ENCODE peak calls at places on chromosomes 13 and 19, in four cellular contexts. X is thoracic aorta, S is cardiac fibroblast, Y is BE2C. P is an unnamed sample.

GRCh38 chr13:38661276-38661675 is 25.6 kb upstream of the FREM2 start:
- DNase-seq in X (no peak), S (peak), Y (no peak), P (peak)

GRCh38 chr19:30374791-30375650 is 2.8 kb downstream of the ZNF536 start:
- DNase-seq in X (no peak), S (no peak), Y (peak), P (no peak)

GRCh38 chr13:40158218-40158617 is 502.8 kb downstream of the COG6 start:
- DNase-seq in X (no peak), S (peak), Y (no peak), P (peak)

GRCh38 chr13:67278230-67278629 is 48.1 kb upstream of the PCDH9 start:
- DNase-seq in X (no peak), S (peak), Y (no peak), P (peak)

GRCh38 chr19:35742121-35742724 is at the start of gene IGFLR1:
- DNase-seq in X (no peak), S (no peak), Y (no peak), P (no peak)

GRCh38 chr19:6292006-6292405 is 12.2 kb upstream of the MLLT1 start:
- DNase-seq in X (no peak), S (peak), Y (no peak), P (no peak)

GRCh38 chr13:52835071-52835793 is 13.2 kb downstream of the PCDH8 start:
- DNase-seq in X (no peak), S (no peak), Y (no peak), P (no peak)

GRCh38 chr13:112249644-112250610 is 126.2 kb upstream of the SPACA7 start:
- DNase-seq in X (no peak), S (no peak), Y (no peak), P (no peak)

GRCh38 chr13:109224033-109224432 is 562.4 kb downstream of the IRS2 start:
- DNase-seq in X (no peak), S (no peak), Y (no peak), P (no peak)

GRCh38 chr13:94658926-94659649 is 53.3 kb downstream of the SOX21 start:
- DNase-seq in X (no peak), S (no peak), Y (no peak), P (no peak)

GRCh38 chr13:73110814-73111213 is 52.0 kb downstream of the KLF5 start:
- DNase-seq in X (no peak), S (no peak), Y (no peak), P (no peak)

GRCh38 chr13:21675095-21676007 is 4.5 kb downstream of the FGF9 start:
- DNase-seq in X (no peak), S (no peak), Y (no peak), P (no peak)

GRCh38 chr19:1411255-1412191 is 4.1 kb downstream of the DAZAP1 start:
- DNase-seq in X (peak), S (peak), Y (peak), P (peak)

GRCh38 chr13:37716395-37716794 is 117.8 kb upstream of the POSTN start:
- DNase-seq in X (no peak), S (peak), Y (no peak), P (peak)

GRCh38 chr13:33279898-33280549 is 5.5 kb downstream of the STARD13 start:
- DNase-seq in X (no peak), S (peak), Y (no peak), P (peak)

GRCh38 chr19:1478934-1479707 is at the start of gene C19orf25:
- DNase-seq in X (peak), S (peak), Y (peak), P (peak)

GRCh38 chr13:49814551-49815270 is 22.2 kb upstream of the KPNA3 start:
- DNase-seq in X (no peak), S (no peak), Y (no peak), P (no peak)

GRCh38 chr19:35346193-35347052 is 1.3 kb upstream of the FFAR1 start:
- DNase-seq in X (no peak), S (no peak), Y (no peak), P (no peak)

GRCh38 chr13:110444226-110444653 is 117.3 kb downstream of the RAB20 start:
- DNase-seq in X (no peak), S (peak), Y (no peak), P (peak)

GRCh38 chr19:42303876-42304275 is 1.5 kb upstream of the PAFAH1B3 start:
- DNase-seq in X (no peak), S (no peak), Y (no peak), P (no peak)

GRCh38 chr13:85406269-85406975 is 392.8 kb downstream of the SLITRK6 start:
- DNase-seq in X (no peak), S (no peak), Y (no peak), P (no peak)

GRCh38 chr13:49455016-49455398 is 10.9 kb downstream of the SETDB2 start:
- DNase-seq in X (no peak), S (no peak), Y (no peak), P (no peak)

GRCh38 chr13:32660227-32660626 is 74.0 kb downstream of the PDS5B start:
- DNase-seq in X (no peak), S (no peak), Y (peak), P (no peak)

GRCh38 chr13:93307651-93308050 is 81.0 kb downstream of the GPC6 start:
- DNase-seq in X (no peak), S (no peak), Y (no peak), P (no peak)

GRCh38 chr13:100983111-100983510 is 308.5 kb upstream of the TMTC4 start:
- DNase-seq in X (no peak), S (no peak), Y (no peak), P (no peak)

GRCh38 chr19:7561229-7561806 is 25.8 kb downstream of the PNPLA6 start:
- DNase-seq in X (no peak), S (no peak), Y (no peak), P (no peak)

GRCh38 chr19:10812902-10813404 is 23.1 kb downstream of the TMED1 start:
- DNase-seq in X (peak), S (peak), Y (no peak), P (peak)

DNA sequence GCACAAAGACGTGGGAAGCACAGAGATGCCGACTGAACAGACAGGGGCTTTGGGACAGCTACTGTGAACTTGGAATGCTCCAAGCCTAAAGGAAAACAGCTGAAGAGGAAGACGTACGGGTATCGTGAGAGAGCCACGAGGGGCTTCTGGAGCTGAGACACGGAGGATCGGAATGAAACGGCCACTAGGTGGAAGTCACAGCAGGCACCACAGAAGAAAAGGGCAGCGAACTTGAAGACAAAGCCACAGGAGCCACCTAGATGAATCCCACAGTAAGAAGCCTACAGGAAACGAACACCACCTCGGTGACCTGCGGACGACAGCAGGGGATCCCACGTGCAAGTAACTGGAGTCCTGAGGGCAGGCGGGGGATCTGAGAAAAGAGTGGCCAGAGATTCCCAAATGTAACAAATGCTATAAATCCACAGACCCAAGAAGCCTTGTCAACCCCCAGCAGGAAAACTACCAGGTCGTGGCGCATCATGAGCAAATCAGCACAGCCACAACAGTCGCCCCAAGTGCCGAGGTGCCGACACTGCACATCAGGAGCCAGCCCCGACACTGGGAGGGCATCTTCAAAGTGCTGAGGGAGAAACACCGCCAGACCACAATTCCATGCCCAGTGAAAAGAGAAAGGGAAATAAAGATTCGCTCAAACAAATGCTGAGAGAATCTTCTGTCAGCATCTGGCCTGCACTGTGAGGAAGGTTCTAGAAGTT is 39.3 kb upstream of the ISYNA1 start:
- DNase-seq in X (no peak), S (no peak), Y (no peak), P (no peak)
- TF ChIP-seq CTCF in X (no peak), S (peak), Y (peak), P (no peak)

GRCh38 chr19:40056505-40056904 is 474 bp upstream of the ZNF780B start:
- DNase-seq in X (no peak), S (peak), Y (no peak), P (no peak)

GRCh38 chr19:40059624-40060023 is 3.6 kb upstream of the ZNF780B start:
- DNase-seq in X (no peak), S (no peak), Y (no peak), P (no peak)

GRCh38 chr19:40055049-40055448 is 982 bp downstream of the ZNF780B start:
- DNase-seq in X (no peak), S (no peak), Y (no peak), P (no peak)

GRCh38 chr19:40055832-40056504 is at the start of gene ZNF780B:
- DNase-seq in X (no peak), S (peak), Y (peak), P (peak)

GRCh38 chr19:40057166-40057565 is 1.1 kb upstream of the ZNF780B start:
- DNase-seq in X (no peak), S (no peak), Y (no peak), P (no peak)
- H3K4me3 ChIP-seq in X (no peak), S (no peak), Y (no peak), P (no peak)

GRCh38 chr19:46634045-46634655 is 1.9 kb downstream of the GNG8 start:
- DNase-seq in X (peak), S (peak), Y (peak), P (peak)
- TF ChIP-seq CTCF in X (no peak), S (no peak), Y (no peak), P (no peak)

GRCh38 chr19:17888260-17888659 is 16.5 kb downstream of the SLC5A5 start:
- DNase-seq in X (no peak), S (no peak), Y (no peak), P (no peak)

GRCh38 chr19:17879466-17879865 is 7.7 kb downstream of the SLC5A5 start:
- DNase-seq in X (no peak), S (no peak), Y (no peak), P (no peak)

GRCh38 chr19:17881701-17882100 is 10.0 kb downstream of the SLC5A5 start:
- DNase-seq in X (no peak), S (no peak), Y (no peak), P (no peak)

GRCh38 chr19:17886515-17886914 is 14.8 kb downstream of the SLC5A5 start:
- DNase-seq in X (no peak), S (no peak), Y (no peak), P (no peak)

GRCh38 chr19:17883627-17884413 is 12.1 kb downstream of the SLC5A5 start:
- DNase-seq in X (no peak), S (no peak), Y (no peak), P (no peak)
- H3K4me3 ChIP-seq in X (no peak), S (no peak), Y (no peak), P (no peak)

DNA sequence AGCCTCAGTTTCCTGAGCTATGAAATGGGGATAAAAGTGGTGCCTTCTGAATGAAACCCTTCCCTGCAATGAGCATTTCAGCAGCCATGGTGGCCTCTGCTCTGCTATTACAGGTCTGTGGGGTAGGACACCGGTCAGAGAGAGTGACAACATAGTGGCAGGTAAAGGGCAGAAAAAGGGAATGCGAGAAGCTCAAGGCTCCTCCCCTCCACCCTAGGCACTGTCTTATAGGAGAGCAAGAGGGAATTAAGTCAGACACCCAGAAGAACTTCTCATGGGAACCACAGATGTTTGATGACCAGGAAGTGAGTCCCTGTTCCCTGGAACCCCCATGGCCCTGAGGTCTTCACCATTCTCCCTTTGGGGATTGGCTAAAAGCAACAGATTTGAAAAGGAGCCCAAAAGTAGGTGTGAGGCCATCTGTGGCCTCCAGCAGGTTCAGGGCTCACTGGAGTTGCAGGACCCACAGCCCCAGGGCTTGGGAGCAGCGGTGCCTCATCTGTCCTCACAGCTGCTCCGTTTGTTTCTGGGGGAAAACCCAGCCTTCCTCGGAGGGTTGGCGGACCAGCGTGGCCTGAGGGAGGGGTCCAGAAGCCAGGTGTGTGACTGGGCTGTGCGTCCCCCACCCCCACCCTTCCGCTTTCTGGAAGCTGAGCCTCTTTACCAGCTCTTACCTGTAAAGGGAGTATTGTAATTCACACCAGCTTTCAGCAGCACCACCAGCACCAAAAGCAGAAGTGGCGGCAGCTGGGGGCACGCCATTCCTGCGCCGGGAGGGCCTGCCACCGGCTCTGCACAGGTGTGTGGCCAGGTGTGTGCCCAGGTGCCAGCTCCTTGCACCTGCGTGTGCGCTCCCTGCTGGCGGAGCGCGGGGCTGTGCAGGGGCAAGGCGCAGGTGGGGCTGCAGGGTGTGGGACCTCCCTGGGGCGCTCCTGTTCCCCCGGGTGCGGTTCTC is 19.4 kb downstream of the IQCN start:
- DNase-seq in X (no peak), S (no peak), Y (no peak), P (no peak)
- TF ChIP-seq CTCF in X (no peak), S (no peak), Y (no peak), P (no peak)

GRCh38 chr19:2787115-2787514 is 1.8 kb downstream of the THOP1 start:
- DNase-seq in X (no peak), S (no peak), Y (no peak), P (no peak)
- H3K4me3 ChIP-seq in X (no peak), S (no peak), Y (no peak), P (no peak)

GRCh38 chr13:60327551-60327950 is 69.5 kb upstream of the TDRD3 start:
- DNase-seq in X (no peak), S (peak), Y (no peak), P (no peak)

GRCh38 chr13:60328073-60328472 is 68.9 kb upstream of the TDRD3 start:
- DNase-seq in X (no peak), S (no peak), Y (no peak), P (no peak)

GRCh38 chr13:60331249-60332012 is 65.6 kb upstream of the TDRD3 start:
- DNase-seq in X (no peak), S (no peak), Y (no peak), P (no peak)

GRCh38 chr13:60326273-60326672 is 70.7 kb upstream of the TDRD3 start:
- DNase-seq in X (no peak), S (no peak), Y (no peak), P (no peak)

GRCh38 chr13:60329221-60329983 is 67.6 kb upstream of the TDRD3 start:
- DNase-seq in X (no peak), S (peak), Y (peak), P (peak)
- TF ChIP-seq CTCF in X (no peak), S (peak), Y (peak), P (peak)

GRCh38 chr19:16359964-16360363 is 35.3 kb downstream of the KLF2 start:
- DNase-seq in X (no peak), S (no peak), Y (no peak), P (no peak)

GRCh38 chr19:16360738-16361137 is 36.1 kb downstream of the KLF2 start:
- DNase-seq in X (no peak), S (no peak), Y (no peak), P (no peak)

GRCh38 chr19:16361926-16362325 is 37.3 kb downstream of the KLF2 start:
- DNase-seq in X (no peak), S (no peak), Y (no peak), P (no peak)

GRCh38 chr19:16363133-16363851 is 38.7 kb downstream of the KLF2 start:
- DNase-seq in X (no peak), S (no peak), Y (no peak), P (no peak)

GRCh38 chr19:16361254-16361653 is 36.6 kb downstream of the KLF2 start:
- DNase-seq in X (no peak), S (peak), Y (no peak), P (no peak)
- H3K4me3 ChIP-seq in X (no peak), S (no peak), Y (no peak), P (no peak)

DNA sequence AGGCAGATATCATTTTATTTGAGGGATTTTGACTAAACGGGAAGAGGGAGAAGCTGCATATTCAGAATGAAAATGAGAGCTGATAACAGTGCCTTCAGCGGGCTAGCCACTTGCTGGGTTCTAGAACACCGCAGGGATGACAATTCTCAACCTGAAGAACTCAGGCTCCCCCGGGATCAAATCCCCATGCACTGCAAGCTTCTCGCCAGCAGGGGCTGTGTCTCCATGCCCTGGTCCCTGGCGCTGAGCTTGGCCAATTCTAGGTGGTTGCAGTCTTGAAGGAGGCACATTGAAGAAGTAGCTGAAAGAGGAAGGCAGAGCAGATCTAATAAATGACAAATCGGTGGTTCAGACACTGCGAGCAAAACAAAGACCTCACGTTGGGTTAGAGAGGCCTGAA is 128.7 kb downstream of the UQCRFS1 start:
- DNase-seq in X (no peak), S (peak), Y (no peak), P (no peak)
- TF ChIP-seq CTCF in X (no peak), S (peak), Y (peak), P (no peak)

DNA sequence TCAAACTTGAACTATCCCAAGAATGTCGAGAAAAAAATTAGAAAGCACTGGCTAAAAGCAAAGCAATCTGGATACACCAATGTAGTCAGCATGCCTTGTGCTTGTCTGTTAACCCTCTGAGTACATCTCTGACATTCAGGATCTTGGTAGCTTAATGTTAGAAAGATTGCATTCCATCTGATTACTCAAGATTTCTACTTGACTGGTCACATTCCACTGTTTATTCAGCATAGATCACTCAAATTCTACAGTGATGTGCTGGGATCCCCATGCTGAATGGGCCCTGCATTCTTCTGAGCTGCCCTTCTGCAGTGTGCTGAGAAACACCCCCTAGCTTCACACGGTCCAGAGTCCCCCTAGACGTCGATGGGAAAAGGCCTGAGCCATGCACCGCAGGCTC is 295.4 kb upstream of the MAB21L1 start:
- DNase-seq in X (no peak), S (peak), Y (no peak), P (peak)
- H3K4me3 ChIP-seq in X (no peak), S (no peak), Y (no peak), P (no peak)

P was measured in fibroblast of pulmonary artery.